ENCODE peak calls at places on chromosomes 16 and 17, in five cellular contexts. N, Z, S, P and Q are unnamed samples.

GRCh38 chr16:61915569-61915968 is 120.7 kb downstream of the CDH8 start:
- DNase-seq in P (no peak), N (no peak), S (no peak), Z (no peak), Q (no peak)

GRCh38 chr16:76756423-76756822 is 434.6 kb upstream of the MON1B start:
- DNase-seq in Z (no peak), N (no peak), S (no peak), P (no peak), Q (no peak)

GRCh38 chr17:59399914-59400313 is 68.5 kb downstream of the YPEL2 start:
- DNase-seq in N (no peak), Z (no peak), P (no peak), S (no peak), Q (peak)

GRCh38 chr16:23174622-23175021 is 7.9 kb upstream of the SCNN1G start:
- DNase-seq in N (no peak), S (no peak), P (no peak), Z (no peak), Q (no peak)

GRCh38 chr17:19492140-19492539 is 41.5 kb upstream of the SLC47A1 start:
- DNase-seq in Z (no peak), S (no peak), P (no peak), N (no peak), Q (no peak)

GRCh38 chr17:49783051-49783715 is 5.3 kb upstream of the KAT7 start:
- DNase-seq in P (no peak), S (no peak), N (no peak), Z (no peak), Q (no peak)

GRCh38 chr16:50367777-50368409 is 895 bp downstream of the BRD7 start:
- DNase-seq in S (no peak), Z (no peak), P (no peak), N (no peak), Q (no peak)

GRCh38 chr16:55325458-55326109 is 1.6 kb downstream of the IRX6 start:
- DNase-seq in S (no peak), P (no peak), Z (no peak), N (no peak), Q (no peak)

GRCh38 chr16:28326881-28327610 is 34.7 kb downstream of the SBK1 start:
- DNase-seq in Z (peak), N (peak), P (no peak), S (peak), Q (peak)

GRCh38 chr17:1880851-1881630 is 51.2 kb downstream of the RPA1 start:
- DNase-seq in P (no peak), S (no peak), N (no peak), Z (no peak), Q (no peak)

GRCh38 chr17:30379303-30380105 is 777 bp downstream of the CPD start:
- DNase-seq in S (peak), N (no peak), P (no peak), Z (no peak), Q (peak)

GRCh38 chr17:72387487-72387886 is 266.7 kb downstream of the SOX9 start:
- DNase-seq in S (no peak), P (no peak), Z (peak), N (peak), Q (no peak)

GRCh38 chr17:15213381-15214087 is 51.6 kb downstream of the PMP22 start:
- DNase-seq in P (no peak), S (no peak), Z (no peak), N (no peak), Q (peak)

GRCh38 chr17:43517161-43517560 is 29.0 kb downstream of the ETV4 start:
- DNase-seq in N (no peak), P (peak), S (no peak), Z (no peak), Q (no peak)

GRCh38 chr16:11268921-11269375 is at the start of gene TNP2:
- DNase-seq in Z (no peak), S (no peak), P (no peak), N (no peak), Q (no peak)

GRCh38 chr17:41894791-41895331 is 23.9 kb downstream of the ACLY start:
- DNase-seq in P (no peak), Z (no peak), S (no peak), N (no peak), Q (peak)

GRCh38 chr17:78818932-78819331 is 21.7 kb downstream of the USP36 start:
- DNase-seq in P (no peak), Z (no peak), S (no peak), N (no peak), Q (peak)

GRCh38 chr16:3696425-3697218 is 20.7 kb downstream of the TRAP1 start:
- DNase-seq in N (no peak), S (peak), Z (peak), P (no peak), Q (no peak)

GRCh38 chr16:85863384-85863774 is 35.6 kb upstream of the IRF8 start:
- DNase-seq in N (no peak), Z (no peak), P (no peak), S (no peak), Q (no peak)

GRCh38 chr17:63293310-63293709 is 152.8 kb downstream of the CYB561 start:
- DNase-seq in P (no peak), Z (no peak), N (no peak), S (no peak), Q (no peak)

GRCh38 chr16:74461826-74462225 is 40.5 kb upstream of the CLEC18B start:
- DNase-seq in S (no peak), N (no peak), Z (no peak), P (no peak), Q (no peak)

GRCh38 chr17:7340179-7340578 is 3.9 kb downstream of the ACAP1 start:
- DNase-seq in Z (no peak), S (no peak), P (no peak), N (no peak), Q (no peak)

GRCh38 chr16:88315543-88316105 is 67.1 kb upstream of the ZNF469 start:
- DNase-seq in P (no peak), Z (peak), N (peak), S (peak), Q (no peak)

GRCh38 chr16:47925811-47926460 is 229.9 kb downstream of the ABCC12 start:
- DNase-seq in Z (no peak), S (no peak), P (no peak), N (no peak), Q (no peak)

GRCh38 chr17:27396045-27396444 is 60.2 kb upstream of the KSR1 start:
- DNase-seq in S (no peak), Z (no peak), P (no peak), N (no peak), Q (no peak)

GRCh38 chr17:18925187-18925586 is 26.8 kb upstream of the SLC5A10 start:
- DNase-seq in N (no peak), Z (peak), S (no peak), P (no peak), Q (no peak)

GRCh38 chr16:1308977-1309885 is at the start of gene UBE2I:
- DNase-seq in Z (peak), N (peak), P (peak), S (peak), Q (peak)

GRCh38 chr16:1708768-1709180 is 2.8 kb downstream of the MAPK8IP3 start:
- DNase-seq in S (peak), P (no peak), N (no peak), Z (no peak), Q (no peak)

GRCh38 chr17:1473841-1474240 is 17.8 kb upstream of the CRK start:
- DNase-seq in Z (no peak), P (peak), S (no peak), N (no peak), Q (no peak)

GRCh38 chr17:39252788-39253460 is 27.2 kb upstream of the STAC2 start:
- DNase-seq in S (no peak), N (no peak), P (no peak), Z (no peak), Q (no peak)

GRCh38 chr16:54277845-54278703 is 8.5 kb downstream of the IRX3 start:
- DNase-seq in P (no peak), Z (no peak), S (no peak), N (no peak), Q (peak)

GRCh38 chr17:49521088-49521450 is 26.0 kb downstream of the NGFR start:
- DNase-seq in S (no peak), P (no peak), Z (no peak), N (no peak), Q (peak)

GRCh38 chr17:64355536-64356303 is 34.9 kb downstream of the PECAM1 start:
- DNase-seq in Z (no peak), N (no peak), P (no peak), S (no peak), Q (no peak)

GRCh38 chr17:80856863-80857488 is 134.7 kb upstream of the CHMP6 start:
- DNase-seq in S (no peak), N (no peak), Z (no peak), P (no peak), Q (no peak)

GRCh38 chr17:3529817-3530741 is 27.5 kb downstream of the TRPV3 start:
- DNase-seq in N (no peak), P (no peak), S (no peak), Z (peak), Q (no peak)

GRCh38 chr17:65362826-65363225 is 198.6 kb downstream of the AXIN2 start:
- DNase-seq in S (no peak), Z (no peak), N (no peak), P (no peak), Q (no peak)

GRCh38 chr17:65355246-65355645 is 206.2 kb downstream of the AXIN2 start:
- DNase-seq in Z (no peak), P (no peak), S (no peak), N (no peak), Q (no peak)

GRCh38 chr17:65356524-65356923 is 204.9 kb downstream of the AXIN2 start:
- DNase-seq in Z (no peak), P (no peak), S (no peak), N (no peak), Q (no peak)

GRCh38 chr17:65360961-65361552 is 200.4 kb downstream of the AXIN2 start:
- DNase-seq in N (no peak), S (no peak), Z (no peak), P (no peak), Q (no peak)

DNA sequence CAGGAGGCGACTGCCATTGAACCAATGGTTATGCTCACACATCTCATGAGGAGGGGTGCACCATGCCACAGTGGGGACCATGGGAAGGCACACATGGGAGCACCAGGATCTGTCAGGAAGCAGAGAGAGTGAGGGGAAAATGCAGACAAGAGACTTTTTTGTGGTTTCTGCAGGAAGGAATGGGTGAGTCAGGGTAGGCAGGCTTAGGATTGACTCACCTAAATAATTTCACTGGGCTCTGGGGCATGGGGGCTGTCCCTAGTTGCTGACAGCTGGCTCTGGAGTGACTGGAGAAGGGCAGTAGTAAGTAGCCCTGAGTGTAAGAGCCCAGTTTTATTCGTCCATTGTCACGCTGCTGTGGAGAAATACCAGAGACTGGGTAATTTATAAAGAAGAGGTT is 202.4 kb downstream of the AXIN2 start:
- DNase-seq in S (no peak), P (no peak), Z (no peak), N (peak), Q (no peak)
- TF ChIP-seq ZBTB33 in S (no peak), P (no peak), Z (no peak), N (no peak), Q (no peak)

GRCh38 chr17:13143001-13143400 is 125.2 kb upstream of the ELAC2 start:
- DNase-seq in Z (no peak), S (no peak), N (no peak), P (no peak), Q (no peak)

GRCh38 chr17:13135496-13135895 is 117.7 kb upstream of the ELAC2 start:
- DNase-seq in S (no peak), N (no peak), Z (no peak), P (no peak), Q (no peak)

GRCh38 chr17:13140750-13141149 is 122.9 kb upstream of the ELAC2 start:
- DNase-seq in N (no peak), S (no peak), P (no peak), Z (no peak), Q (no peak)
- TF ChIP-seq CTCF in N (no peak), S (no peak), P (no peak), Z (peak), Q (peak)

GRCh38 chr16:89431616-89432015 is 58.7 kb downstream of the ANKRD11 start:
- DNase-seq in P (no peak), N (no peak), Z (no peak), S (no peak), Q (no peak)
- TF ChIP-seq ZBTB33 in P (no peak), N (no peak), Z (no peak), S (no peak), Q (no peak)

GRCh38 chr17:17851101-17851500 is 14.3 kb upstream of the SREBF1 start:
- DNase-seq in P (no peak), N (no peak), S (no peak), Z (no peak), Q (no peak)

GRCh38 chr17:17848311-17848710 is 11.5 kb upstream of the SREBF1 start:
- DNase-seq in P (no peak), Z (no peak), N (no peak), S (no peak), Q (no peak)

GRCh38 chr17:17849147-17849820 is 12.5 kb upstream of the SREBF1 start:
- DNase-seq in Z (peak), P (peak), N (no peak), S (peak), Q (no peak)

GRCh38 chr17:17851603-17852002 is 14.8 kb upstream of the SREBF1 start:
- DNase-seq in P (no peak), N (no peak), S (no peak), Z (no peak), Q (no peak)

DNA sequence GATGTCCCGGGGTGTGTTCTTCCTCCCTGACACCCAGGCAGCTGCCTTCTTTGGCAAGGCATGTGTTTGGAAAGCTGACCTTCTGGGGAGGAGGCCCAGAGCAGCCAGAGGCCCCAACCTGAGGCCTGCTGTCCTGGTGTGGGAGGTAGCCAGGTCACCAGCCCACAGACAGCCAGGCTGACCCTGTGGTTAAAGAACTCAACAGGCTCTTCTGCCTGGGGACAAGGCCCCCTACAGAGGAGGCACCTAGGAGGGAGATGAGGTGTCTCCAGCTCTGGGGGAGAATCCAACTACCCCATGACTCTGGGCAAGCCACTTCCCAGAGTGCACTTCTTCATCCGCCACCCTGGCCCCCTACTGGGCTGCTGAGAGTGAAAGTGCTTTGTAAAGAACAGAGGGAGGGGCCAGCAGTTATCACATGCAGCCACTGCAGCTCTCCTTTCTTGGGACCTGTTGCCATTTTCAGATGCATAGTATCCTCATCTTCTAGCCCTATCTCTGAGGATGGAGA is 13.1 kb upstream of the SREBF1 start:
- DNase-seq in S (peak), P (peak), Z (peak), N (no peak), Q (peak)
- TF ChIP-seq CTCF in S (peak), P (peak), Z (peak), N (no peak), Q (peak)

GRCh38 chr16:25872369-25873070 is 180.8 kb downstream of the HS3ST4 start:
- DNase-seq in N (no peak), Z (no peak), P (no peak), S (no peak), Q (no peak)

GRCh38 chr16:25877103-25877502 is 185.3 kb downstream of the HS3ST4 start:
- DNase-seq in S (no peak), N (no peak), Z (no peak), P (no peak), Q (no peak)

GRCh38 chr16:25874196-25874595 is 182.4 kb downstream of the HS3ST4 start:
- DNase-seq in P (no peak), N (no peak), S (no peak), Z (no peak), Q (no peak)

GRCh38 chr16:25875956-25876608 is 184.3 kb downstream of the HS3ST4 start:
- DNase-seq in S (no peak), P (no peak), Z (no peak), N (no peak), Q (no peak)
- TF ChIP-seq ZBTB33 in S (no peak), P (no peak), Z (no peak), N (no peak), Q (no peak)

GRCh38 chr17:82108038-82108998 is 10.3 kb upstream of the FASN start:
- DNase-seq in S (no peak), Z (no peak), P (no peak), N (no peak), Q (no peak)

GRCh38 chr17:82107341-82107860 is 9.4 kb upstream of the FASN start:
- DNase-seq in N (no peak), S (no peak), P (no peak), Z (peak), Q (peak)

GRCh38 chr17:82105882-82106696 is 8.1 kb upstream of the FASN start:
- DNase-seq in S (peak), N (peak), Z (peak), P (peak), Q (peak)

GRCh38 chr17:82105417-82105881 is 7.4 kb upstream of the FASN start:
- DNase-seq in P (no peak), N (no peak), Z (no peak), S (no peak), Q (no peak)

DNA sequence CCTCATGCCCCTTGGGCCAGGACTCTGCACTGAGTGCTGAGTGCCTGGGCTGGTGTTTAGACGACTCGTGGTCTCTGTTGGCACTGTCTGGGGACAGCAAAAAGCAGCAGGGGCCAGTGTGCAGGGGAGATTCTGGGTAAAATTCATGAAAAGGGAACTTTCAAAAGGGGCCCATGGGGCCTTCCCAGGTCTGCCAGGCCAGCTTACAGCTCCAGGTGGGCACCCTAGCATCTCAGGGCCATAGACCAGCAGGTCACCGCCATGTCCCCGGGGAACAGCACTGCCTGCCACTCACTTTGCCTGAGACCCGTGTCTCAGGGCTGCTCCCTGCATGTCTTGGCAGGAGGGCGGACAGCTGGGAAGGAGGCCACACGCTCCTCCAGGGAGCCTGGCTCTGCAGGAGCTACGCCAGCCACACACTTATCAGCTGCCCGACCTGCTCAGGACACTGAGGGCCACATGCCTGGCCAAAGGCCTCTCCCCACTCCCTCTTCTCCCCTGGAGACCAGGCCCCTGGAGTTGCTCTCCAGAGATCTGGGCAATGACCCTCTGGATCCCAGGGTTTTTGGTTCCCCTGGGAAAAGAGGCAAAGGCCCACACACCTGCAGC is 8.8 kb upstream of the FASN start:
- DNase-seq in N (no peak), P (no peak), Z (no peak), S (no peak), Q (no peak)
- TF ChIP-seq CTCF in N (no peak), P (no peak), Z (no peak), S (no peak), Q (no peak)

DNA sequence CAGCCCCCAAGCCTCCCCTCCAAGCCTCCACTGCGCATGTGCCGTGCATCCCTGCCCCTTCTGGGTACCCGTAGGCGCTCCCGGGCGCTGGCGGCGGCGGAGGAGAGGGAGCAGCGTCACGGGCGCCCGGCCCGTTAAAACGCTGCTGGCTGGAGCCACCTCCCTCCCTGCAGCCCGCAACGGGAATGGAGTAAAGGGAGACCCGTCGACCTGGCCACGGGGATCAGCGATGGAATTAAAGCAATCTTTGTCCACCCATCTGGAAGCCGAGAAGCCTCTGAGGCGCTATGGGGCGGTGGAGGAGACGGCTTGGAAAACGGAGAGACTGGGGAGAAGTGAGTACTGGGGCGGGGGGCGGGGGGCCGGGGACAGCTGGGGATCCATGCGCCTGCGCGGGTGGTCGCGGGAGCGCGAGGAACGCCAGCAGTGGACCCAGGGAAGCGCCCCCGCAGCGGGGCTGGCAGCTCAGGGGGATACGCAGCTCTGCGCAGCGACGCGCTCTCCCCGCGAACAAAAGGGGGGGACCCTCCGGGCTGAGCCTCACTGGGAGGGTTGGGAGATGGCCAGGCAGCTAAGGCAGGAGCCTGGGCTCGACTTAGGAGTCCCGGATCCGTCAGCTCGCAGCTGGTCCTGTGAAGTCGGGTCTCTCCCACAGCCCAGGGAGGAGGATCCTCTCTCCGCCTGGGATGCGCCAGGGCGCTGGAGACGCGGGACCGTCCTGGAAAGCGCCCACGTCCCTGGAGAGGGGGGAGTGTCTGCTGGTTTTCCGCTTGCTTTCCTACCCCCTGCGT is at the start of gene BMERB1:
- DNase-seq in S (no peak), N (peak), P (no peak), Z (no peak), Q (peak)
- TF ChIP-seq ZBTB33 in S (no peak), N (no peak), P (no peak), Z (no peak), Q (no peak)